ENCODE peak calls at places on chromosome 22, in eight cellular contexts. H, N, W, X, C, O, G and T are unnamed samples.

GRCh38 chr22:46353483-46354105 is 18.1 kb downstream of the TRMU start:
- DNase-seq in H (no peak), N (no peak), W (no peak), X (no peak), C (no peak), O (no peak), G (no peak), T (no peak)

GRCh38 chr22:27809226-27809625 is 7.7 kb upstream of the MN1 start:
- DNase-seq in H (no peak), N (peak), W (no peak), X (no peak), C (no peak), O (no peak), G (no peak), T (no peak)

GRCh38 chr22:17199131-17199731 is 20.0 kb downstream of the ADA2 start:
- DNase-seq in H (no peak), N (no peak), W (peak), X (no peak), C (peak), O (no peak), G (no peak), T (no peak)

GRCh38 chr22:31135706-31136105 is 4.6 kb downstream of the PLA2G3 start:
- DNase-seq in H (no peak), N (no peak), W (no peak), X (no peak), C (no peak), O (no peak), G (no peak), T (no peak)

GRCh38 chr22:28769394-28770085 is 3.0 kb upstream of the CCDC117 start:
- DNase-seq in H (no peak), N (no peak), W (no peak), X (no peak), C (no peak), O (peak), G (no peak), T (no peak)

GRCh38 chr22:27317156-27317555 is 484.4 kb downstream of the MN1 start:
- DNase-seq in H (peak), N (no peak), W (no peak), X (no peak), C (no peak), O (no peak), G (no peak), T (peak)

GRCh38 chr22:44080936-44081853 is 57.1 kb downstream of the PARVB start:
- DNase-seq in H (peak), N (peak), W (peak), X (peak), C (peak), O (peak), G (no peak), T (peak)

GRCh38 chr22:29992341-29993275 is 87.7 kb upstream of the HORMAD2 start:
- DNase-seq in H (no peak), N (no peak), W (no peak), X (no peak), C (no peak), O (peak), G (no peak), T (no peak)

GRCh38 chr22:28940441-28940840 is 57.1 kb downstream of the ZNRF3 start:
- DNase-seq in H (no peak), N (no peak), W (no peak), X (no peak), C (no peak), O (no peak), G (no peak), T (no peak)

GRCh38 chr22:44580756-44581435 is 82.9 kb upstream of the RTL6 start:
- DNase-seq in H (no peak), N (no peak), W (no peak), X (no peak), C (no peak), O (no peak), G (no peak), T (no peak)

GRCh38 chr22:48185656-48186055 is 1423.2 kb downstream of the TBC1D22A start:
- DNase-seq in H (no peak), N (no peak), W (no peak), X (no peak), C (peak), O (no peak), G (no peak), T (peak)

GRCh38 chr22:26883393-26883792 is 226.0 kb downstream of the MIAT start:
- DNase-seq in H (no peak), N (no peak), W (no peak), X (no peak), C (no peak), O (no peak), G (no peak), T (no peak)

GRCh38 chr22:21443057-21443734 is 24.0 kb upstream of the TMEM191C start:
- DNase-seq in H (no peak), N (no peak), W (no peak), X (no peak), C (peak), O (no peak), G (no peak), T (no peak)

GRCh38 chr22:29302681-29303465 is 3.6 kb upstream of the GAS2L1 start:
- DNase-seq in H (no peak), N (no peak), W (no peak), X (no peak), C (peak), O (no peak), G (no peak), T (no peak)

GRCh38 chr22:45587638-45588481 is 83.8 kb upstream of the ATXN10 start:
- DNase-seq in H (peak), N (no peak), W (no peak), X (no peak), C (no peak), O (no peak), G (no peak), T (no peak)

GRCh38 chr22:26383968-26384576 is 45.0 kb upstream of the ASPHD2 start:
- DNase-seq in H (no peak), N (no peak), W (no peak), X (no peak), C (no peak), O (no peak), G (no peak), T (no peak)

GRCh38 chr22:19060356-19061009 is 61.7 kb downstream of the DGCR2 start:
- DNase-seq in H (peak), N (no peak), W (no peak), X (no peak), C (no peak), O (no peak), G (no peak), T (no peak)

GRCh38 chr22:44448271-44448780 is 49.7 kb downstream of the RTL6 start:
- DNase-seq in H (peak), N (no peak), W (no peak), X (no peak), C (no peak), O (no peak), G (no peak), T (no peak)

GRCh38 chr22:35134637-35135036 is 68.7 kb downstream of the ISX start:
- DNase-seq in H (no peak), N (no peak), W (peak), X (no peak), C (no peak), O (no peak), G (no peak), T (no peak)

GRCh38 chr22:48871176-48871840 is 956.4 kb downstream of the BRD1 start:
- DNase-seq in H (no peak), N (no peak), W (no peak), X (no peak), C (no peak), O (no peak), G (no peak), T (no peak)

GRCh38 chr22:49212002-49212401 is 615.7 kb downstream of the BRD1 start:
- DNase-seq in H (no peak), N (no peak), W (no peak), X (no peak), C (peak), O (no peak), G (no peak), T (no peak)

GRCh38 chr22:30227438-30228228 is 18.9 kb downstream of the LIF start:
- DNase-seq in H (no peak), N (no peak), W (no peak), X (no peak), C (no peak), O (no peak), G (no peak), T (no peak)

GRCh38 chr22:49959782-49960158 is 802 bp upstream of the PIM3 start:
- DNase-seq in H (peak), N (no peak), W (no peak), X (no peak), C (no peak), O (peak), G (no peak), T (no peak)

GRCh38 chr22:24805790-24806662 is at the start of gene SGSM1:
- DNase-seq in H (peak), N (peak), W (peak), X (peak), C (peak), O (peak), G (no peak), T (peak)
- TF ChIP-seq CTCF in H (no peak), N (no peak), W (no peak), X (no peak), C (no peak), O (peak), G (no peak), T (no peak)

GRCh38 chr22:39215430-39216142 is 29.2 kb downstream of the PDGFB start:
- DNase-seq in H (peak), N (no peak), W (peak), X (peak), C (peak), O (no peak), G (no peak), T (no peak)

GRCh38 chr22:39216143-39216490 is 28.7 kb downstream of the PDGFB start:
- DNase-seq in H (no peak), N (no peak), W (no peak), X (no peak), C (no peak), O (no peak), G (no peak), T (no peak)

GRCh38 chr22:39215070-39215396 is 29.7 kb downstream of the PDGFB start:
- DNase-seq in H (no peak), N (no peak), W (no peak), X (no peak), C (peak), O (no peak), G (no peak), T (no peak)

GRCh38 chr22:39214006-39214382 is 30.8 kb downstream of the PDGFB start:
- DNase-seq in H (no peak), N (no peak), W (no peak), X (no peak), C (no peak), O (no peak), G (no peak), T (no peak)

DNA sequence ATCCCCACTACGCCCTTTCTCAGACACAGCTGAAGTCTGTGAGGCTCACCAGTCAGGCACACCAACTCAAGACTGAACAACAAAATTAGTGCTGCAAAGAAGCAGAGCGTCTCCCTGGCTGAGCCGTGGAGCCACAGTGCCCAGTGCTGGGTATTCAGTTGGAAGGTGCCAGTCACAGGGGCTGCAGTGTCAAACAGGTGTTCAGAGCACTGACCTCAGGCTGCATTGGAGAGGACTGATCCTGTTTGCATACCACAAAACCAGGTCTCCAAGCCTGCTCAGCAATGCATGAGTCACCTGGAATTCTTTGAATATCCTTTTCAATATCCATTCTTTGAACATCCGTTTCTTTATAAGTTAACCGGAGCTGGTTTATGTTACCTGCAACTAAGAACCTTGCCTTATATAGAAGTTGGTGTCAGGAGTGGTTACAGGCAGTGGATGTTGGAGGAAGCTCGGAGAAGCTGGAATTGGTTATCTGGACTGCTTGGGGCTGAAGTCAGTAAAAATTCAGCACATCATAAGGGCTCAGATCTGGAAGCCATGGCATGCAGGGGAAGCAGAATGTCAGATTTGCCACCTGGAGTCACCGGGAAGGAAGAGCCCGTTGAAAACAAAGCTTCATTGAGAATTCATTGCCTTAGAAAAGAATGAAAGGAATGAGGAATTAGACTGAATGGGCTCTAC is 30.3 kb downstream of the PDGFB start:
- DNase-seq in H (peak), N (no peak), W (no peak), X (peak), C (peak), O (peak), G (no peak), T (no peak)
- TF ChIP-seq MAX in H (no peak), N (no peak), W (no peak), X (peak), C (no peak), O (no peak), G (no peak), T (no peak)

DNA sequence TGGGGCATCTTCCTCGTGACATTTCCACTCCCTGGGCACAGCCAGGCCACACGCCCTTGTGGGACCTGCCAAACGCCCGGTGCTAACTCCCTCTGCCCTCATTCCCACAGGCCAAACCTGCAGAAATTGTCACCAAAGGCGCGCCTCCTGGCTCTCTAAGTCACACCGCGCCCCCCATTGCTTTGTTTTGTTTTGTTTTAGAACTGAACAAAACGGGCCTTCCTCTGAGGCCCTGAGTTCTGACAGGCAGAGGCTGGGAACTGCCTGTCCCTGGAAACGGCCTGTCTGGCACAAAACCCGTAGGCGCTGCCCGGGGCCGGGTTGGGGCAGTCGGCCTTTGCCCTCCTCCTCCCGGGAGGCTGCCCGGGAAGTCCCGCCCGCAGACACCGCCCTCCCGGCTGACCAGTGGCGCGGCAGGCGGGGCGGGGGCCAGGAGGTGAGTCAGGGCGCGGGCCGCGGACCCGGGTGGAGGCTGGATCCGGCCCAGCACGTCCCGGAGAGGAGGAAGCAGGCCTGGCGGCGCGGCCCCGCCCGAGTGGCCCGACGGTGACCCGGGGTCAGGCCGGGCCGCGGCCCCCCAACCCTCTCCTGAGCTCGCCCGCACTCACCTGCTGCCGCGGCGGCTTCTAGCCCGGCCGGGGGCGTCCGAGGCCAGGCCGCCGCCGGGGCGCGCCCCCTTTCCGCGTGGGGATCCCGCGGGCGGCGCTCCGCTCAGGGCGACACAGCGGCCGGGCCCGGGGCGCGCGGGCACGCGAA is 465 bp downstream of the SUN2 start:
- DNase-seq in H (peak), N (peak), W (peak), X (no peak), C (peak), O (peak), G (no peak), T (peak)
- TF ChIP-seq POLR2A in H (peak), N (peak), W (no peak), X (no peak), C (no peak), O (peak), G (no peak), T (no peak)

DNA sequence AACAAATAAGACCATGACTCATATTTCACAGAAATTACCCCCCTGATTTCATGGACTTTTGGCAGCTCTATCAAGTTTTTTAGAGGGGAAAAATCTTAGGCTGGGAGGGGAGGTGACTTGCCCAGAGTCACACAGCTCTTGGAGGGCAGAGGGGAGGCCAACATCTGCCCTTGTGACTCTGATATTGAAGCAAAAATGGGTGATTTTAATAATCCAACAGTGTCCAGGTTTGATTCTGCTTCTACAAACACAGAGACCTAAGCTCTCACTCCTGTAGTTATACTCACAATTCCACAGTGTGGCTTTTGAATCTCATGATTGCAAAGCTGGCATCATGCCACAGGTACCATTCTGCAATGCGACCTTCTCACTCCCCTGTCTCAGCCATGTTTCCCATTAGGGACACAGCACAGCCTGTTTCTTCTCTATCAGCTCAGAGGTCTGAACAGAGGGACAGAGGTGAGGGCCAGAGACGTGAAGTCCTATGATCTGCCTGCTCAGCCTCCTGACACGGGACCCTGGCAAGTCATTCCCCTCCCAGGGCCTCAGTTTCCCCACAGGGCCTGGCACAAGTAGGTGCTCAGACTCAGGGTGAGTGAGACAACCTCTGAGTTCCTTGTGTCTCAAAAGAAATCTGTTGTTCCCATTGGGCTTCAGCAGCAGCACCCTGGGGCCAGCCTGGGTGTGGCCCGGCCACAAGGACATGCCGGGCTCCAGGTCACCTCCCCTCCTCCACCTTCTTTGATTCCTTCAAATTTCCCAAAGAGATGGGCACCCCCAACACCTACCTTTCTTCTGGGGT is 778 bp downstream of the APOL2 start:
- DNase-seq in H (no peak), N (peak), W (peak), X (no peak), C (no peak), O (no peak), G (no peak), T (peak)
- TF ChIP-seq CTCF in H (no peak), N (no peak), W (no peak), X (no peak), C (no peak), O (no peak), G (no peak), T (no peak)

GRCh38 chr22:36773935-36774334 is 2.0 kb downstream of the IFT27 start:
- DNase-seq in H (peak), N (peak), W (peak), X (no peak), C (no peak), O (no peak), G (no peak), T (peak)
- TF ChIP-seq MAX in H (no peak), N (no peak), W (no peak), X (no peak), C (no peak), O (no peak), G (no peak), T (no peak)

DNA sequence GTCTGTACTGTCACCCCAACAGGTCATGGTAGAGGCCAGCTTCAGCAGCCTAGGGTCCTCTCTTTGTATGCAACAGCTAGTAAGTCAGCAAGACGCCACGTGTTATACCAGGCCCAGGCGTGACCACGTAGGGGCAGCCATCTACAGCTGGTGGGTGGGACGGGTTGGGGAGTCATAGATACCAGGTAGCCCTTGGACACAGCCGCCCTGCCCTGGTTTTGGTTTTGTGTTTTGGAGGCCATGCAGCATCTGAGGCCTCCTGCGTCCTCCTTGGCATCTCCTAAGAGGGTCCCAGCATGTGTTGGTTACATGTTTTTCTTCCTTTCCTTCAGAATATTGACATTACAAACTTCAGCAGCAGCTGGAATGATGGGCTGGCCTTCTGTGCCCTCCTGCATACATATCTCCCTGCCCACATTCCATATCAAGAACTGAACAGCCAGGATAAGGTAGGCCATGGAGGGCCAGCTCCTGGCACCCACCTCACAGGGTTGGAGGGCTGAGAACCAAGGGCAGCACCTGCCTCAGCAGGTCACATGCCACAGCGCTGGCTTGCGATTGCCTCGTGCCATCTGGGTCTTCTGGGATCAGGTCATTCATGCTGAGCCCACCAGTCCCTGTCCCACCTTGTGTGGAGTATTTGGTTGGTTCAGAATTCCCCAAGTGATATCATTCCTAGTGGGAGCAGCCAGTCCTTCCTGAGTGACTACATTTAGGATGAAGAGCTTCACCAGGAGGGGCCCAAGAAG is 16.0 kb upstream of the ADORA2A start:
- DNase-seq in H (no peak), N (no peak), W (no peak), X (no peak), C (no peak), O (no peak), G (no peak), T (no peak)
- TF ChIP-seq POLR2A in H (no peak), N (no peak), W (no peak), X (no peak), C (no peak), O (no peak), G (no peak), T (no peak)